ENCODE peak calls at places on chromosome 6, in nine cellular contexts. One of them, this sample, is unnamed.

GRCh38 chr6:124924333-124924759 is 37.9 kb upstream of the RNF217 start:
- DNase-seq in GM03348: no peak
- DNase-seq in renal cortical epithelial cell: peak
- DNase-seq in M059J: peak
- DNase-seq in prostate gland: no peak
- DNase-seq in COR-L47: no peak
- DNase-seq in testis: no peak
- DNase-seq in brain microvascular endothelial cell: no peak
- DNase-seq in progenitor cell of endocrine pancreas: no peak
- DNase-seq in this sample: no peak

GRCh38 chr6:109237082-109237985 is 142.0 kb downstream of the CEP57L1 start:
- DNase-seq in GM03348: peak
- DNase-seq in renal cortical epithelial cell: no peak
- DNase-seq in M059J: peak
- DNase-seq in prostate gland: no peak
- DNase-seq in COR-L47: no peak
- DNase-seq in testis: no peak
- DNase-seq in brain microvascular endothelial cell: no peak
- DNase-seq in progenitor cell of endocrine pancreas: no peak
- DNase-seq in this sample: no peak

GRCh38 chr6:105302617-105303128 is 100.2 kb downstream of the PREP start:
- DNase-seq in GM03348: no peak
- DNase-seq in renal cortical epithelial cell: no peak
- DNase-seq in M059J: no peak
- DNase-seq in prostate gland: no peak
- DNase-seq in COR-L47: no peak
- DNase-seq in testis: no peak
- DNase-seq in brain microvascular endothelial cell: no peak
- DNase-seq in progenitor cell of endocrine pancreas: no peak
- DNase-seq in this sample: no peak

GRCh38 chr6:68919537-68919936 is 284.5 kb downstream of the ADGRB3 start:
- DNase-seq in GM03348: no peak
- DNase-seq in renal cortical epithelial cell: no peak
- DNase-seq in M059J: no peak
- DNase-seq in prostate gland: no peak
- DNase-seq in COR-L47: no peak
- DNase-seq in testis: no peak
- DNase-seq in brain microvascular endothelial cell: no peak
- DNase-seq in progenitor cell of endocrine pancreas: no peak
- DNase-seq in this sample: no peak

GRCh38 chr6:40999498-41000070 is 39.4 kb downstream of the UNC5CL start:
- DNase-seq in GM03348: peak
- DNase-seq in renal cortical epithelial cell: peak
- DNase-seq in M059J: peak
- DNase-seq in prostate gland: peak
- DNase-seq in COR-L47: no peak
- DNase-seq in testis: peak
- DNase-seq in brain microvascular endothelial cell: no peak
- DNase-seq in progenitor cell of endocrine pancreas: no peak
- DNase-seq in this sample: no peak

GRCh38 chr6:23559587-23560343 is 566.2 kb upstream of the NRSN1 start:
- DNase-seq in GM03348: no peak
- DNase-seq in renal cortical epithelial cell: peak
- DNase-seq in M059J: no peak
- DNase-seq in prostate gland: no peak
- DNase-seq in COR-L47: no peak
- DNase-seq in testis: no peak
- DNase-seq in brain microvascular endothelial cell: no peak
- DNase-seq in progenitor cell of endocrine pancreas: no peak
- DNase-seq in this sample: peak

GRCh38 chr6:49979584-49979983 is 10.2 kb upstream of the DEFB113 start:
- DNase-seq in GM03348: no peak
- DNase-seq in renal cortical epithelial cell: peak
- DNase-seq in M059J: peak
- DNase-seq in prostate gland: no peak
- DNase-seq in COR-L47: no peak
- DNase-seq in testis: no peak
- DNase-seq in brain microvascular endothelial cell: no peak
- DNase-seq in progenitor cell of endocrine pancreas: no peak
- DNase-seq in this sample: no peak

GRCh38 chr6:150238294-150238693 is 95.5 kb downstream of the PPP1R14C start:
- DNase-seq in GM03348: no peak
- DNase-seq in renal cortical epithelial cell: peak
- DNase-seq in M059J: peak
- DNase-seq in prostate gland: no peak
- DNase-seq in COR-L47: no peak
- DNase-seq in testis: peak
- DNase-seq in brain microvascular endothelial cell: no peak
- DNase-seq in progenitor cell of endocrine pancreas: no peak
- DNase-seq in this sample: peak

GRCh38 chr6:5044866-5045265 is 40.3 kb upstream of the PPP1R3G start:
- DNase-seq in GM03348: no peak
- DNase-seq in renal cortical epithelial cell: no peak
- DNase-seq in M059J: peak
- DNase-seq in prostate gland: no peak
- DNase-seq in COR-L47: no peak
- DNase-seq in testis: no peak
- DNase-seq in brain microvascular endothelial cell: no peak
- DNase-seq in progenitor cell of endocrine pancreas: no peak
- DNase-seq in this sample: no peak

GRCh38 chr6:34021001-34021838 is 124.7 kb downstream of the GRM4 start:
- DNase-seq in GM03348: no peak
- DNase-seq in renal cortical epithelial cell: no peak
- DNase-seq in M059J: no peak
- DNase-seq in prostate gland: no peak
- DNase-seq in COR-L47: no peak
- DNase-seq in testis: no peak
- DNase-seq in brain microvascular endothelial cell: no peak
- DNase-seq in progenitor cell of endocrine pancreas: no peak
- DNase-seq in this sample: no peak

GRCh38 chr6:132490024-132490423 is 22.9 kb downstream of the STX7 start:
- DNase-seq in GM03348: peak
- DNase-seq in renal cortical epithelial cell: no peak
- DNase-seq in M059J: no peak
- DNase-seq in prostate gland: no peak
- DNase-seq in COR-L47: no peak
- DNase-seq in testis: no peak
- DNase-seq in brain microvascular endothelial cell: no peak
- DNase-seq in progenitor cell of endocrine pancreas: no peak
- DNase-seq in this sample: no peak

GRCh38 chr6:97282238-97282725 is 734 bp downstream of the MMS22L start:
- DNase-seq in GM03348: peak
- DNase-seq in renal cortical epithelial cell: peak
- DNase-seq in M059J: peak
- DNase-seq in prostate gland: no peak
- DNase-seq in COR-L47: no peak
- DNase-seq in testis: peak
- DNase-seq in brain microvascular endothelial cell: peak
- DNase-seq in progenitor cell of endocrine pancreas: no peak
- DNase-seq in this sample: no peak

GRCh38 chr6:72974276-72974675 is 251.0 kb downstream of the KHDC1L start:
- DNase-seq in GM03348: no peak
- DNase-seq in renal cortical epithelial cell: no peak
- DNase-seq in M059J: no peak
- DNase-seq in prostate gland: no peak
- DNase-seq in COR-L47: peak
- DNase-seq in testis: no peak
- DNase-seq in brain microvascular endothelial cell: no peak
- DNase-seq in progenitor cell of endocrine pancreas: no peak
- DNase-seq in this sample: no peak

This sample was measured in mucosa of descending colon.